ENCODE peak calls at places on chromosomes 5 and 9, in four cellular contexts. U is GM13977, B is lower leg skin, T is choroid plexus epithelial cell. Q is an unnamed sample.

GRCh38 chr5:145775893-145776444 is 59.2 kb downstream of the PRELID2 start:
- DNase-seq in B (no peak), U (no peak), T (peak), Q (no peak)

GRCh38 chr5:170522211-170523128 is 18.6 kb downstream of the KCNIP1 start:
- DNase-seq in T (peak), B (no peak), U (no peak), Q (no peak)

GRCh38 chr5:178388381-178389030 is 155.9 kb upstream of the PHYKPL start:
- DNase-seq in B (peak), U (no peak), T (peak), Q (no peak)

GRCh38 chr5:99032234-99033013 is 103.6 kb upstream of the CHD1 start:
- DNase-seq in U (peak), T (peak), B (no peak), Q (no peak)

GRCh38 chr5:131466171-131466766 is 168.8 kb downstream of the RAPGEF6 start:
- DNase-seq in T (peak), B (no peak), U (no peak), Q (no peak)

GRCh38 chr5:120465281-120465961 is 1.3 kb downstream of the PRR16 start:
- DNase-seq in U (peak), B (peak), T (peak), Q (no peak)

GRCh38 chr9:35350212-35350611 is 139.7 kb upstream of the RUSC2 start:
- DNase-seq in U (no peak), T (no peak), B (no peak), Q (no peak)

GRCh38 chr9:108443741-108444140 is 412.0 kb downstream of the ACTL7B start:
- DNase-seq in T (peak), B (no peak), U (no peak), Q (no peak)

GRCh38 chr5:157066950-157067349 is 8.0 kb upstream of the HAVCR1 start:
- DNase-seq in U (no peak), B (no peak), T (no peak), Q (no peak)

GRCh38 chr9:14846871-14847311 is 63.3 kb downstream of the FREM1 start:
- DNase-seq in T (peak), U (peak), B (no peak), Q (no peak)

GRCh38 chr9:36572515-36573418 is at the start of gene MELK:
- DNase-seq in U (peak), T (peak), B (peak), Q (peak)

GRCh38 chr5:125823572-125823971 is 599.6 kb upstream of the GRAMD2B start:
- DNase-seq in U (no peak), T (peak), B (no peak), Q (no peak)

GRCh38 chr5:139660105-139660915 is 12.2 kb downstream of the CXXC5 start:
- DNase-seq in U (no peak), T (no peak), B (peak), Q (no peak)

GRCh38 chr5:142215915-142216681 is 107.5 kb downstream of the NDFIP1 start:
- DNase-seq in B (peak), T (peak), U (no peak), Q (no peak)

GRCh38 chr5:72234265-72234700 is 85.8 kb downstream of the MRPS27 start:
- DNase-seq in T (peak), U (peak), B (no peak), Q (no peak)

GRCh38 chr9:91037511-91038482 is 236.2 kb downstream of the SYK start:
- DNase-seq in T (peak), B (peak), U (no peak), Q (peak)

GRCh38 chr5:149228610-149229297 is 42.9 kb upstream of the AFAP1L1 start:
- DNase-seq in B (no peak), U (no peak), T (peak), Q (no peak)

GRCh38 chr9:95754533-95755420 is 120.7 kb upstream of the ERCC6L2 start:
- DNase-seq in U (no peak), B (no peak), T (no peak), Q (no peak)

GRCh38 chr5:160271396-160271795 is 41.0 kb downstream of the CCNJL start:
- DNase-seq in U (no peak), B (no peak), T (no peak), Q (no peak)

GRCh38 chr9:133443982-133444381 is 15.8 kb upstream of the CACFD1 start:
- DNase-seq in U (no peak), B (no peak), T (no peak), Q (no peak)

GRCh38 chr5:90547072-90547536 is 11.5 kb upstream of the ADGRV1 start:
- DNase-seq in B (no peak), T (no peak), U (no peak), Q (no peak)

GRCh38 chr5:81397169-81397568 is 3.2 kb upstream of the ACOT12 start:
- DNase-seq in B (no peak), T (peak), U (no peak), Q (no peak)

GRCh38 chr5:178269499-178269898 is 36.9 kb upstream of the PHYKPL start:
- DNase-seq in B (no peak), T (no peak), U (no peak), Q (no peak)

GRCh38 chr5:138611295-138612220 is 36.4 kb upstream of the HSPA9 start:
- DNase-seq in T (peak), U (no peak), B (no peak), Q (no peak)

GRCh38 chr9:4499917-4500316 is 9.6 kb downstream of the SLC1A1 start:
- DNase-seq in T (no peak), B (no peak), U (no peak), Q (no peak)

GRCh38 chr5:106545325-106545724 is 1125.4 kb downstream of the EFNA5 start:
- DNase-seq in B (no peak), U (no peak), T (no peak), Q (no peak)

GRCh38 chr5:130836729-130837660 is 328.1 kb downstream of the HINT1 start:
- DNase-seq in B (no peak), U (no peak), T (peak), Q (no peak)

GRCh38 chr9:128349125-128349524 is 8.8 kb downstream of the SLC27A4 start:
- DNase-seq in B (no peak), T (no peak), U (no peak), Q (no peak)

GRCh38 chr9:128342971-128343680 is 2.8 kb downstream of the SLC27A4 start:
- DNase-seq in T (no peak), B (no peak), U (no peak), Q (no peak)

GRCh38 chr9:128343855-128344254 is 3.5 kb downstream of the SLC27A4 start:
- DNase-seq in T (no peak), U (no peak), B (no peak), Q (no peak)

GRCh38 chr9:128341435-128341849 is 1.1 kb downstream of the SLC27A4 start:
- DNase-seq in B (peak), U (peak), T (peak), Q (no peak)

GRCh38 chr9:128344931-128345605 is 4.7 kb downstream of the SLC27A4 start:
- DNase-seq in T (no peak), B (no peak), U (no peak), Q (no peak)
- TF ChIP-seq CTCF in T (no peak), B (no peak), U (no peak), Q (no peak)

DNA sequence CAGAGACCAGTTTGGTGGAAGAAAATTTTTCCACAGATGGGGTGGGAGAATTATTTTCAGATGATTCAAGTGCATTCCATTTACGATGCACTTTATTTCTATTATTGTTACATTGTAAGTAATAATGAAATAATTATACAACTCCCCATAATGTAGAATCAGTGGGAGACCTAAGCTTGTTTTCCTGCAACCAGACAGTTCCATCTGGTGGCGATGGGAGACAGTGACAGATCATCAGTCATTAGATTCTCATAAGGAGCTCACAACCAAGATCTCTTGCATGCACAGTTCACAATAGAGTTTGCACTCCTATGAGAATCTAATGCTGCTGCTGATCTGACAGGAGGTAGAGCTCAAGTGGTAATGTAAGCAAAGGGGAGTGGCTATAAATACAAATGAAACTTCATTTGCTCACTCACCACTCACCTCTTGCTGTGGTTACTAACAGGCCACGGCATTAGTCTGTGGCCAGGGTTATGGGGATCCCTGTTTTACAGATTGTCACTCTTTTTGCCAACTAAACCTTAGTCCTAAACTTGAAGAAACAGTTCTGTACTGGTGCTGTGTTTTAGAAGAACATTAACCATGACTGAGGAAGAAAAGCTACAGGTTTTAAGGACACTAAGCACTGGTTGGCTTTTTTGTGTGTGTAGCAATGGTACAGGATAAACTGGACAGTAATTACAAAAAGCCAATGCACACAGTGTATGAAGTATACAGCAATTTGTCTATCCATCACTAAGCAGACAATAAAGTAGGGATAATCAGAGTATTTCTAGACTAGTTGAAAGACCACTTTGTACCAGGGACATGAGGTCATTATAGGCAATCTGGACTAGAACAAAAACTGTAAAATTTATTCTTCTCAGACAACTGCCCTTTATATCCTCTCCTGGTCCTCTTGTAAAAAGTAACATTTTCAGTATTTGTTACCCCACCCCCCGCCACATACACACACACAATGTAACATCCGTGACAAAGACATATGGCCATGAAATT is 9.9 kb downstream of the TMEM232 start:
- DNase-seq in U (no peak), B (no peak), T (peak), Q (no peak)
- TF ChIP-seq CTCF in U (peak), B (no peak), T (peak), Q (no peak)

GRCh38 chr9:88742483-88742882 is 207.5 kb downstream of the NXNL2 start:
- DNase-seq in B (no peak), T (peak), U (no peak), Q (no peak)

GRCh38 chr9:88740844-88741243 is 205.9 kb downstream of the NXNL2 start:
- DNase-seq in U (no peak), T (no peak), B (no peak), Q (no peak)

GRCh38 chr9:88738708-88739107 is 203.7 kb downstream of the NXNL2 start:
- DNase-seq in U (no peak), B (no peak), T (peak), Q (no peak)

GRCh38 chr9:88739373-88739772 is 204.4 kb downstream of the NXNL2 start:
- DNase-seq in U (no peak), B (no peak), T (no peak), Q (no peak)

GRCh38 chr9:88741335-88741734 is 206.4 kb downstream of the NXNL2 start:
- DNase-seq in T (peak), U (no peak), B (no peak), Q (no peak)
- TF ChIP-seq CTCF in T (peak), U (peak), B (no peak), Q (no peak)

DNA sequence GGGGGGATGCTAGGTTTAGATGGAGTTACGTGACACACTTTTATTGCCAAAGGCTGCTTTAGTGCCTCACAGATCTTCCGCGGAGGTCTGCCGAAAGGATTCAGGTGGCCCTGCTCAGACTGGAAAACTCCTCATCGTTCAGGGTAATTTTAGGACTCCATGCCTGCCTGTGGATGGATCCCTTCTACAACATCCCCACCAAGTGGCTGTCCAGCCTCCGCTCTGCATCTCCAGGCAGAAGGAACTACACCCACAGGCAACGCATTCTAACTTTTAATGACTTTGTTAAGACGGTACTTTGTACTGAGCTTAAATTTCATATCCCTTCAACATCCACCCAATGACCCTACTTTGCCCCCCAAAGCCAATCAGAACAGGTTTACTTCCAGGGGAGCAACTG is 29.4 kb downstream of the ATPSCKMT start:
- DNase-seq in B (no peak), T (no peak), U (no peak), Q (no peak)
- TF ChIP-seq CTCF in B (no peak), T (no peak), U (no peak), Q (no peak)

GRCh38 chr5:73783823-73784222 is 157.8 kb downstream of the ARHGEF28 start:
- DNase-seq in U (no peak), B (no peak), T (peak), Q (no peak)
- TF ChIP-seq CTCF in U (peak), B (no peak), T (peak), Q (no peak)

DNA sequence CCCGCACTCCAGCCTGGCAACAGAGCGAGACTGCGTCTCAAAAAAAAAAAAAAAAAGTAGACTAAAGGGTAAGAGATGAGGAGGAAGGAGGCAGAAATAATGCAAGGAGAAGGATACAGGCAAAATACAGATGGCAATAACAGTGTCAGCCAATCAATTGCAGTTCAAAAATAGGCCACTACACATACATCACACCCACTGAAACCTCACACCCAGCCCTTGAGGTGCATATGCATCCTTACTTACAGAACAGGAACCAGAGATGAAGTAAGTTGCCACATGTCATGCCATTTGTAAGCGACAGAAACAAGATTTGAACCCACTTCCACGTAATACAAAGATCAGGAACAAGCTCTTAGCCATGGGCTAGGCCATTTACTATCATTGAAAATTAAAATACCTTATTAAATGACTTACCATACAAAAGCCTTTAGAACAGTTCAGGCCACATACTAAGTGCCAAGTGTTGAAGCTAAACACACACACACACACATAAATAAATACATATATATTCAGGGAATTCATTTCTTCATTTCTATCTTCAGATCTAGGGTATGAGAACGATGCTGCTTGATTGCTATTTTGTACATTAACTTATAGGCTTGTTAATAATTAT is 98.4 kb downstream of the FNBP1 start:
- DNase-seq in U (no peak), B (no peak), T (no peak), Q (no peak)
- TF ChIP-seq CTCF in U (no peak), B (no peak), T (no peak), Q (no peak)

DNA sequence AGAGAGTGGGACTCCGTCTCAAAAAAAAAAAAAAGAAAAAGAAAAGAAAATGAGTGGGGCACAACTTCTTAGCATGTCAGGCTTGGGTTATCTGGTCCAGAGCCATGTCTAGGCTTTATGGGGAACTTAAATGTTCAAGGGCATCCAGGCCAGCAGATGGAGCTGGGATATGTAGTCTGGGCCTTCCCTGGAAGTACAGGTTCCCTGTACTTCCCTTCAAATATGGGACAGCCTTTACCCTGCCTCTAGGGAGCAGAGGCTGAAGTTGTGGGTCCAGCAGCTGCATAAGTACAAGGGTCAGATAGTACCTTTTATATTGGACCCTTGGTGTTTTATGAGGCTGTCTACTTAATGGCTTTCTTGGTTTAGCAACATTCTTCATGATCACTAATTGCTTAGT is 42.1 kb downstream of the FAF2 start:
- DNase-seq in T (no peak), U (no peak), B (no peak), Q (no peak)
- TF ChIP-seq CTCF in T (no peak), U (no peak), B (no peak), Q (no peak)

Q was measured in omental fat pad.